ENCODE peak calls at places on chromosomes 11 and 22, in nine cellular contexts. N is body of pancreas, G is upper lobe of right lung, E is upper lobe of left lung, T is prostate gland, K is cardiac muscle cell, J is tibial artery, L is neural progenitor cell, H is HAP-1. X is an unnamed sample.

GRCh38 chr11:66619080-66619554 is 2.7 kb downstream of the RBM14 start:
- DNase-seq in H (peak; percentile 69), T (no peak), J (no peak), L (no peak), G (no peak), K (peak; percentile 87), E (no peak), N (no peak), X (peak; percentile 31)

GRCh38 chr22:50560034-50560433 is 2.7 kb downstream of the SYCE3 start:
- DNase-seq in K (no peak), J (no peak), N (no peak), T (no peak), G (no peak), L (no peak), H (no peak), E (no peak), X (no peak)

GRCh38 chr11:121366970-121367369 is 74.4 kb downstream of the SC5D start:
- DNase-seq in N (no peak), H (no peak), K (no peak), G (no peak), J (no peak), E (no peak), L (no peak), T (no peak), X (no peak)

GRCh38 chr22:30062256-30062655 is 18.0 kb upstream of the HORMAD2 start:
- DNase-seq in H (no peak), G (no peak), E (no peak), L (no peak), N (no peak), T (no peak), K (no peak), J (no peak), X (no peak)

GRCh38 chr11:30171661-30172060 is 59.2 kb upstream of the FSHB start:
- DNase-seq in N (no peak), L (no peak), K (no peak), E (no peak), H (no peak), J (no peak), G (no peak), T (no peak), X (no peak)

GRCh38 chr22:36467946-36468345 is 13.5 kb downstream of the TXN2 start:
- DNase-seq in K (peak; percentile 96), N (no peak), J (no peak), E (no peak), H (no peak), T (no peak), G (no peak), L (no peak), X (peak; percentile 97)

GRCh38 chr11:86784247-86784681 is 16.1 kb upstream of the PRSS23 start:
- DNase-seq in L (no peak), N (no peak), H (no peak), K (no peak), G (no peak), J (no peak), E (no peak), T (no peak), X (no peak)

GRCh38 chr11:61603667-61604066 is 22.8 kb upstream of the SYT7 start:
- DNase-seq in G (no peak), H (no peak), J (no peak), K (no peak), E (no peak), L (no peak), N (no peak), T (no peak), X (no peak)

GRCh38 chr11:125102544-125102943 is 8.9 kb downstream of the TMEM218 start:
- DNase-seq in T (no peak), E (no peak), L (no peak), G (no peak), J (no peak), K (no peak), H (no peak), N (no peak), X (no peak)

GRCh38 chr11:19117760-19118097 is 761 bp downstream of the ZDHHC13 start:
- DNase-seq in G (no peak), J (no peak), E (no peak), L (no peak), H (peak; percentile 30), K (peak; percentile 35), T (no peak), N (no peak), X (no peak)

GRCh38 chr11:126607374-126607773 is 251.9 kb downstream of the ST3GAL4 start:
- DNase-seq in J (no peak), K (peak; percentile 58), T (peak; percentile 25), E (no peak), G (no peak), L (peak; percentile 82), H (peak; percentile 31), N (peak; percentile 72), X (peak; percentile 46)

GRCh38 chr22:26687439-26687838 is 30.1 kb downstream of the MIAT start:
- DNase-seq in L (no peak), E (no peak), J (no peak), T (no peak), H (no peak), G (no peak), N (no peak), K (no peak), X (no peak)

GRCh38 chr22:26692215-26692614 is 34.8 kb downstream of the MIAT start:
- DNase-seq in E (no peak), G (no peak), J (no peak), H (no peak), L (no peak), N (no peak), K (no peak), T (no peak), X (no peak)

GRCh38 chr22:26689553-26690301 is 32.3 kb downstream of the MIAT start:
- DNase-seq in E (no peak), K (no peak), H (no peak), L (peak; percentile 82), N (no peak), J (no peak), G (no peak), T (no peak), X (no peak)

GRCh38 chr22:26690654-26691376 is 33.4 kb downstream of the MIAT start:
- DNase-seq in E (no peak), J (no peak), G (no peak), H (no peak), K (no peak), T (no peak), L (no peak), N (no peak), X (no peak)

GRCh38 chr22:26691377-26691716 is 34.0 kb downstream of the MIAT start:
- DNase-seq in T (no peak), K (no peak), J (no peak), H (no peak), L (no peak), E (no peak), G (no peak), N (no peak), X (no peak)
- H3K36me3 ChIP-seq in T (no peaks in the 10 kb centered on the region), K (no peaks in the 10 kb centered on the region), J (peaks cover 22% of the 10 kb centered on the region), H (no peaks in the 10 kb centered on the region), L (no peaks in the 10 kb centered on the region), E (no peaks in the 10 kb centered on the region), G (peaks cover 5% of the 10 kb centered on the region), N (no peaks in the 10 kb centered on the region), X (peaks cover 2% of the 10 kb centered on the region)

DNA sequence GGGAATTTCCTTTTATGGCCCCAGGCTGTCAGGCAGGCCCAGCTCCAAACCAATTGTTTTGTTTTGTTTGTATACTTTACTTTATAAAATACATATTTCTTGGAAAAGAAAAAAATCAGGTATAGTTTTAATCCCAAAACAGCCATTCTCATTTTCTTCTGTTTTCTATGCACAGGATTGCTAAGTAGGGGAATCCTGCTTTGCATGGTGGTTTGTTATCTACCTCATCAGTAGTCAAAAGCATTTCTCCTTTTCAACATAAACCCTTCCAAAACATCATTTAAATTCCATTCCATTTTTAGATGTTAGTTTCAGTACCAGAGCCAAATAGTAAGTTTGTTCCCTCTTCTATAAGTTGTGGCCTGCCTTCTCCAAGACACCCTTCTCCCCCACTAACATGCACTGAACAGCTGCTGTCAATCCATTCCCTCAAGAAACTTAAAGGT is 3.6 kb downstream of the ILK start:
- DNase-seq in E (no peak), H (no peak), G (no peak), K (no peak), N (no peak), L (no peak), J (no peak), T (no peak), X (no peak)
- H3K4me1 ChIP-seq in E (peaks cover 69% of the 10 kb centered on the region), H (peaks cover 29% of the 10 kb centered on the region), G (peaks cover 47% of the 10 kb centered on the region), K (peaks cover 31% of the 10 kb centered on the region), N (peaks cover 52% of the 10 kb centered on the region), L (peaks cover 22% of the 10 kb centered on the region), J (peaks cover 67% of the 10 kb centered on the region), T (peaks cover 21% of the 10 kb centered on the region), X (peaks cover 50% of the 10 kb centered on the region)

DNA sequence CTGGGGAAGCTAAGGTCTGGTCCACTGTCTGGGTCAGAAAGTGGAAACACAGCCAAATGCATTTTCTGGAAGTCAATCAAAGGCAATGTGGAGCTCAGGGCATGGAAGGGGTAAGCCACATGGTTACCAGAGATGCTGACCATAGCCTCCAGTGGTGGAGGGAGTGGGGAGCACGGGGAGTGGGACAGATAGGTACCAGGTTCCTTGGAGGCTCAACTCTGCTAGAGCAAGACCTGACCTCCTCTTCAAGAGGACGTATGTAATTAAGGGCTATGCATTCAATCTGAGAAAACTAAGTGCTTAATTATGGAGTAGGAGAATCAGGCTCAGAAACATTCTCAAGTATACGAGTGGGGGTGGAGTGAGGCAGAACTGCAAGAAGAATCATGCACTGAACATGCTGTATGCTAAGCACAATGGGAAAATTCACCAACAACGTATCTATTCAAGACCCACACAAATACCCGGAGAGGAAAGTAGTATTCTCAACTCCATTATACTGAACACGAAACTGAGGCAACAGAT is 65.2 kb upstream of the PHOX2A start:
- DNase-seq in H (no peak), T (no peak), L (no peak), G (no peak), J (no peak), E (no peak), K (no peak), N (no peak), X (no peak)
- H3K36me3 ChIP-seq in H (peaks cover 12% of the 10 kb centered on the region), T (no peaks in the 10 kb centered on the region), L (no peaks in the 10 kb centered on the region), G (peaks cover 34% of the 10 kb centered on the region), J (peaks cover 76% of the 10 kb centered on the region), E (peaks cover 40% of the 10 kb centered on the region), K (no peaks in the 10 kb centered on the region), N (peaks cover 13% of the 10 kb centered on the region), X (no peaks in the 10 kb centered on the region)

GRCh38 chr11:68941324-68942089 is 37.8 kb downstream of the IGHMBP2 start:
- DNase-seq in E (peak; percentile 57), N (no peak), L (no peak), J (no peak), K (no peak), H (no peak), G (no peak), T (no peak), X (no peak)

GRCh38 chr11:68938816-68939582 is 35.3 kb downstream of the IGHMBP2 start:
- DNase-seq in T (no peak), N (no peak), J (no peak), K (no peak), L (no peak), E (peak; percentile 56), H (no peak), G (no peak), X (no peak)

GRCh38 chr11:68940651-68941323 is 37.1 kb downstream of the IGHMBP2 start:
- DNase-seq in H (no peak), N (no peak), E (no peak), L (no peak), G (no peak), T (no peak), K (no peak), J (no peak), X (no peak)

GRCh38 chr11:68938088-68938487 is 34.4 kb downstream of the IGHMBP2 start:
- DNase-seq in E (peak; percentile 53), T (no peak), L (no peak), K (no peak), G (no peak), H (no peak), J (no peak), N (no peak), X (no peak)

GRCh38 chr11:68939583-68940555 is 36.2 kb downstream of the IGHMBP2 start:
- DNase-seq in L (no peak), N (no peak), E (no peak), T (no peak), J (no peak), H (no peak), G (no peak), K (no peak), X (no peak)
- H3K4me1 ChIP-seq in L (no peaks in the 10 kb centered on the region), N (no peaks in the 10 kb centered on the region), E (no peaks in the 10 kb centered on the region), T (no peaks in the 10 kb centered on the region), J (peaks cover 60% of the 10 kb centered on the region), H (no peaks in the 10 kb centered on the region), G (no peaks in the 10 kb centered on the region), K (no peaks in the 10 kb centered on the region), X (peaks cover 6% of the 10 kb centered on the region)

X was measured in SJSA1.